ENCODE peak calls at places on chromosome 2, in seven cellular contexts. One of them, this sample, is unnamed.
A peak's percentile ranks its signal among the peaks of the same experiment; 100 is the strongest.

GRCh38 chr2:47189635-47190034 is 34.5 kb upstream of the STPG4 start:
- DNase-seq in PC-9: no peak
- DNase-seq in CD4-positive, CD25-positive, alpha-beta regulatory T cell: no peak
- DNase-seq in C1 segment of cervical spinal cord: no peak
- DNase-seq in stimulated activated CD8-positive, alpha-beta memory T cell treated with anti-CD3 and anti-CD28 coated beads, Interleukin-2, amount 100 ng/mL, for 48 hours: no peak
- DNase-seq in activated T-cell treated with anti-CD3 and anti-CD28 coated beads, Interleukin-2, amount 50 U/mL, for 72 hours: no peak
- DNase-seq in RPMI7951: peak; percentile 72
- DNase-seq in this sample: no peak

GRCh38 chr2:210623506-210623905 is 67.1 kb downstream of the CPS1 start:
- DNase-seq in RPMI7951: no peak
- DNase-seq in stimulated activated CD8-positive, alpha-beta memory T cell treated with anti-CD3 and anti-CD28 coated beads, Interleukin-2, amount 100 ng/mL, for 48 hours: no peak
- DNase-seq in PC-9: no peak
- DNase-seq in activated T-cell treated with anti-CD3 and anti-CD28 coated beads, Interleukin-2, amount 50 U/mL, for 72 hours: no peak
- DNase-seq in CD4-positive, CD25-positive, alpha-beta regulatory T cell: no peak
- DNase-seq in C1 segment of cervical spinal cord: no peak
- DNase-seq in this sample: no peak

GRCh38 chr2:27752551-27753237 is 18.8 kb upstream of the MRPL33 start:
- DNase-seq in RPMI7951: no peak
- DNase-seq in CD4-positive, CD25-positive, alpha-beta regulatory T cell: no peak
- DNase-seq in C1 segment of cervical spinal cord: no peak
- DNase-seq in PC-9: peak; percentile 83
- DNase-seq in activated T-cell treated with anti-CD3 and anti-CD28 coated beads, Interleukin-2, amount 50 U/mL, for 72 hours: no peak
- DNase-seq in stimulated activated CD8-positive, alpha-beta memory T cell treated with anti-CD3 and anti-CD28 coated beads, Interleukin-2, amount 100 ng/mL, for 48 hours: no peak
- DNase-seq in this sample: no peak

GRCh38 chr2:236548179-236548918 is 21.3 kb upstream of the ACKR3 start:
- DNase-seq in activated T-cell treated with anti-CD3 and anti-CD28 coated beads, Interleukin-2, amount 50 U/mL, for 72 hours: no peak
- DNase-seq in stimulated activated CD8-positive, alpha-beta memory T cell treated with anti-CD3 and anti-CD28 coated beads, Interleukin-2, amount 100 ng/mL, for 48 hours: no peak
- DNase-seq in CD4-positive, CD25-positive, alpha-beta regulatory T cell: no peak
- DNase-seq in PC-9: no peak
- DNase-seq in C1 segment of cervical spinal cord: no peak
- DNase-seq in RPMI7951: no peak
- DNase-seq in this sample: no peak

GRCh38 chr2:25293958-25294513 is 47.7 kb downstream of the DNMT3A start:
- DNase-seq in stimulated activated CD8-positive, alpha-beta memory T cell treated with anti-CD3 and anti-CD28 coated beads, Interleukin-2, amount 100 ng/mL, for 48 hours: no peak
- DNase-seq in PC-9: no peak
- DNase-seq in activated T-cell treated with anti-CD3 and anti-CD28 coated beads, Interleukin-2, amount 50 U/mL, for 72 hours: no peak
- DNase-seq in C1 segment of cervical spinal cord: no peak
- DNase-seq in CD4-positive, CD25-positive, alpha-beta regulatory T cell: no peak
- DNase-seq in RPMI7951: no peak
- DNase-seq in this sample: no peak

GRCh38 chr2:226831266-226831665 is 4.6 kb upstream of the RHBDD1 start:
- DNase-seq in CD4-positive, CD25-positive, alpha-beta regulatory T cell: no peak
- DNase-seq in RPMI7951: no peak
- DNase-seq in activated T-cell treated with anti-CD3 and anti-CD28 coated beads, Interleukin-2, amount 50 U/mL, for 72 hours: no peak
- DNase-seq in C1 segment of cervical spinal cord: no peak
- DNase-seq in PC-9: no peak
- DNase-seq in stimulated activated CD8-positive, alpha-beta memory T cell treated with anti-CD3 and anti-CD28 coated beads, Interleukin-2, amount 100 ng/mL, for 48 hours: no peak
- DNase-seq in this sample: no peak

GRCh38 chr2:226550801-226551200 is 248.8 kb downstream of the IRS1 start:
- DNase-seq in activated T-cell treated with anti-CD3 and anti-CD28 coated beads, Interleukin-2, amount 50 U/mL, for 72 hours: no peak
- DNase-seq in C1 segment of cervical spinal cord: no peak
- DNase-seq in PC-9: no peak
- DNase-seq in CD4-positive, CD25-positive, alpha-beta regulatory T cell: no peak
- DNase-seq in RPMI7951: no peak
- DNase-seq in stimulated activated CD8-positive, alpha-beta memory T cell treated with anti-CD3 and anti-CD28 coated beads, Interleukin-2, amount 100 ng/mL, for 48 hours: no peak
- DNase-seq in this sample: no peak

GRCh38 chr2:3959372-3959771 is 256.0 kb downstream of the DCDC2C start:
- DNase-seq in PC-9: no peak
- DNase-seq in C1 segment of cervical spinal cord: no peak
- DNase-seq in CD4-positive, CD25-positive, alpha-beta regulatory T cell: no peak
- DNase-seq in RPMI7951: peak; percentile 15
- DNase-seq in activated T-cell treated with anti-CD3 and anti-CD28 coated beads, Interleukin-2, amount 50 U/mL, for 72 hours: no peak
- DNase-seq in stimulated activated CD8-positive, alpha-beta memory T cell treated with anti-CD3 and anti-CD28 coated beads, Interleukin-2, amount 100 ng/mL, for 48 hours: no peak
- DNase-seq in this sample: no peak

GRCh38 chr2:69177063-69177771 is 164.2 kb downstream of the ANTXR1 start:
- DNase-seq in stimulated activated CD8-positive, alpha-beta memory T cell treated with anti-CD3 and anti-CD28 coated beads, Interleukin-2, amount 100 ng/mL, for 48 hours: no peak
- DNase-seq in CD4-positive, CD25-positive, alpha-beta regulatory T cell: no peak
- DNase-seq in PC-9: peak; percentile 38
- DNase-seq in activated T-cell treated with anti-CD3 and anti-CD28 coated beads, Interleukin-2, amount 50 U/mL, for 72 hours: no peak
- DNase-seq in C1 segment of cervical spinal cord: no peak
- DNase-seq in RPMI7951: peak; percentile 100
- DNase-seq in this sample: no peak

GRCh38 chr2:172693037-172693436 is 42.6 kb upstream of the RAPGEF4 start:
- DNase-seq in stimulated activated CD8-positive, alpha-beta memory T cell treated with anti-CD3 and anti-CD28 coated beads, Interleukin-2, amount 100 ng/mL, for 48 hours: peak; percentile 4
- DNase-seq in RPMI7951: peak; percentile 99
- DNase-seq in activated T-cell treated with anti-CD3 and anti-CD28 coated beads, Interleukin-2, amount 50 U/mL, for 72 hours: peak; percentile 35
- DNase-seq in PC-9: peak; percentile 86
- DNase-seq in C1 segment of cervical spinal cord: no peak
- DNase-seq in CD4-positive, CD25-positive, alpha-beta regulatory T cell: no peak
- DNase-seq in this sample: no peak

This sample was measured in activated CD4-positive, alpha-beta memory T cell treated with anti-CD3 and anti-CD28 coated beads, Interleukin-2, amount 10 ng/mL, durations not matched to agents 7 days and 5 days.